ENCODE peak calls at places on chromosomes 6 and 20, in six cellular contexts. One of them, this sample, is unnamed.

GRCh38 chr6:136780972-136781371 is 11.3 kb downstream of the MAP3K5 start:
- DNase-seq in adrenal gland: no peak
- DNase-seq in HCEC 1CT: no peak
- DNase-seq in stimulated activated CD8-positive, alpha-beta memory T cell treated with anti-CD3 and anti-CD28 coated beads, Interleukin-15, amount 100 ng/mL, for 24 hours: no peak
- DNase-seq in heart left ventricle: no peak
- DNase-seq in AML-193: no peak
- DNase-seq in this sample: no peak

GRCh38 chr20:21519136-21519584 is 5.3 kb upstream of the NKX2-2 start:
- DNase-seq in stimulated activated CD8-positive, alpha-beta memory T cell treated with anti-CD3 and anti-CD28 coated beads, Interleukin-15, amount 100 ng/mL, for 24 hours: no peak
- DNase-seq in heart left ventricle: no peak
- DNase-seq in adrenal gland: no peak
- DNase-seq in HCEC 1CT: no peak
- DNase-seq in AML-193: no peak
- DNase-seq in this sample: no peak

GRCh38 chr20:24991897-24992419 is 593 bp downstream of the APMAP start:
- DNase-seq in HCEC 1CT: no peak
- DNase-seq in heart left ventricle: peak; percentile 37
- DNase-seq in AML-193: no peak
- DNase-seq in adrenal gland: no peak
- DNase-seq in stimulated activated CD8-positive, alpha-beta memory T cell treated with anti-CD3 and anti-CD28 coated beads, Interleukin-15, amount 100 ng/mL, for 24 hours: no peak
- DNase-seq in this sample: peak; percentile 39

GRCh38 chr6:73694711-73695411 is 1.1 kb upstream of the CD109 start:
- DNase-seq in stimulated activated CD8-positive, alpha-beta memory T cell treated with anti-CD3 and anti-CD28 coated beads, Interleukin-15, amount 100 ng/mL, for 24 hours: no peak
- DNase-seq in HCEC 1CT: peak; percentile 43
- DNase-seq in heart left ventricle: no peak
- DNase-seq in adrenal gland: no peak
- DNase-seq in AML-193: no peak
- DNase-seq in this sample: no peak

GRCh38 chr20:45095753-45096371 is 5.1 kb downstream of the KCNS1 start:
- DNase-seq in HCEC 1CT: peak; percentile 55
- DNase-seq in stimulated activated CD8-positive, alpha-beta memory T cell treated with anti-CD3 and anti-CD28 coated beads, Interleukin-15, amount 100 ng/mL, for 24 hours: no peak
- DNase-seq in adrenal gland: peak; percentile 64
- DNase-seq in AML-193: peak; percentile 62
- DNase-seq in heart left ventricle: peak; percentile 42
- DNase-seq in this sample: peak; percentile 78

GRCh38 chr6:165922309-165922794 is 245.3 kb downstream of the TBXT start:
- DNase-seq in heart left ventricle: no peak
- DNase-seq in HCEC 1CT: no peak
- DNase-seq in stimulated activated CD8-positive, alpha-beta memory T cell treated with anti-CD3 and anti-CD28 coated beads, Interleukin-15, amount 100 ng/mL, for 24 hours: no peak
- DNase-seq in adrenal gland: no peak
- DNase-seq in AML-193: no peak
- DNase-seq in this sample: no peak

GRCh38 chr6:11732036-11732545 is 46.5 kb downstream of the ADTRP start:
- DNase-seq in stimulated activated CD8-positive, alpha-beta memory T cell treated with anti-CD3 and anti-CD28 coated beads, Interleukin-15, amount 100 ng/mL, for 24 hours: no peak
- DNase-seq in heart left ventricle: peak; percentile 72
- DNase-seq in AML-193: peak; percentile 99
- DNase-seq in HCEC 1CT: no peak
- DNase-seq in adrenal gland: peak; percentile 75
- DNase-seq in this sample: peak; percentile 46

GRCh38 chr6:75084872-75085381 is 120.9 kb downstream of the COL12A1 start:
- DNase-seq in heart left ventricle: no peak
- DNase-seq in AML-193: no peak
- DNase-seq in stimulated activated CD8-positive, alpha-beta memory T cell treated with anti-CD3 and anti-CD28 coated beads, Interleukin-15, amount 100 ng/mL, for 24 hours: no peak
- DNase-seq in HCEC 1CT: no peak
- DNase-seq in adrenal gland: no peak
- DNase-seq in this sample: no peak

GRCh38 chr20:17571153-17571527 is 1.3 kb downstream of the DSTN start:
- DNase-seq in heart left ventricle: no peak
- DNase-seq in stimulated activated CD8-positive, alpha-beta memory T cell treated with anti-CD3 and anti-CD28 coated beads, Interleukin-15, amount 100 ng/mL, for 24 hours: no peak
- DNase-seq in HCEC 1CT: peak; percentile 22
- DNase-seq in AML-193: no peak
- DNase-seq in adrenal gland: no peak
- DNase-seq in this sample: peak; percentile 81

GRCh38 chr6:47478233-47479155 is 905 bp downstream of the CD2AP start:
- DNase-seq in adrenal gland: no peak
- DNase-seq in stimulated activated CD8-positive, alpha-beta memory T cell treated with anti-CD3 and anti-CD28 coated beads, Interleukin-15, amount 100 ng/mL, for 24 hours: peak; percentile 27
- DNase-seq in heart left ventricle: no peak
- DNase-seq in HCEC 1CT: peak; percentile 31
- DNase-seq in AML-193: peak; percentile 33
- DNase-seq in this sample: peak; percentile 92

GRCh38 chr6:47278545-47278944 is 31.2 kb downstream of the TNFRSF21 start:
- DNase-seq in stimulated activated CD8-positive, alpha-beta memory T cell treated with anti-CD3 and anti-CD28 coated beads, Interleukin-15, amount 100 ng/mL, for 24 hours: no peak
- DNase-seq in HCEC 1CT: peak; percentile 74
- DNase-seq in heart left ventricle: no peak
- DNase-seq in adrenal gland: no peak
- DNase-seq in AML-193: peak; percentile 90
- DNase-seq in this sample: peak; percentile 60

GRCh38 chr20:9130407-9130995 is 61.6 kb downstream of the PLCB4 start:
- DNase-seq in HCEC 1CT: no peak
- DNase-seq in stimulated activated CD8-positive, alpha-beta memory T cell treated with anti-CD3 and anti-CD28 coated beads, Interleukin-15, amount 100 ng/mL, for 24 hours: no peak
- DNase-seq in adrenal gland: no peak
- DNase-seq in AML-193: no peak
- DNase-seq in heart left ventricle: no peak
- DNase-seq in this sample: no peak

GRCh38 chr6:150072201-150072600 is 3.3 kb upstream of the ULBP3 start:
- DNase-seq in adrenal gland: peak; percentile 88
- DNase-seq in stimulated activated CD8-positive, alpha-beta memory T cell treated with anti-CD3 and anti-CD28 coated beads, Interleukin-15, amount 100 ng/mL, for 24 hours: no peak
- DNase-seq in heart left ventricle: peak; percentile 70
- DNase-seq in HCEC 1CT: no peak
- DNase-seq in AML-193: no peak
- DNase-seq in this sample: peak; percentile 53

GRCh38 chr6:23174781-23175361 is 605.5 kb downstream of the HDGFL1 start:
- DNase-seq in HCEC 1CT: peak; percentile 97
- DNase-seq in AML-193: no peak
- DNase-seq in stimulated activated CD8-positive, alpha-beta memory T cell treated with anti-CD3 and anti-CD28 coated beads, Interleukin-15, amount 100 ng/mL, for 24 hours: no peak
- DNase-seq in heart left ventricle: no peak
- DNase-seq in adrenal gland: no peak
- DNase-seq in this sample: no peak

GRCh38 chr6:20658053-20658452 is 123.8 kb downstream of the CDKAL1 start:
- DNase-seq in stimulated activated CD8-positive, alpha-beta memory T cell treated with anti-CD3 and anti-CD28 coated beads, Interleukin-15, amount 100 ng/mL, for 24 hours: no peak
- DNase-seq in AML-193: no peak
- DNase-seq in HCEC 1CT: no peak
- DNase-seq in heart left ventricle: no peak
- DNase-seq in adrenal gland: no peak
- DNase-seq in this sample: no peak

GRCh38 chr6:43758617-43759050 is 11.4 kb upstream of the VEGFA start:
- DNase-seq in HCEC 1CT: no peak
- DNase-seq in AML-193: peak; percentile 47
- DNase-seq in adrenal gland: no peak
- DNase-seq in heart left ventricle: no peak
- DNase-seq in stimulated activated CD8-positive, alpha-beta memory T cell treated with anti-CD3 and anti-CD28 coated beads, Interleukin-15, amount 100 ng/mL, for 24 hours: no peak
- DNase-seq in this sample: peak; percentile 78

GRCh38 chr20:58986286-58986967 is 5.4 kb downstream of the NELFCD start:
- DNase-seq in heart left ventricle: peak; percentile 9
- DNase-seq in HCEC 1CT: no peak
- DNase-seq in AML-193: no peak
- DNase-seq in adrenal gland: no peak
- DNase-seq in stimulated activated CD8-positive, alpha-beta memory T cell treated with anti-CD3 and anti-CD28 coated beads, Interleukin-15, amount 100 ng/mL, for 24 hours: no peak
- DNase-seq in this sample: no peak

GRCh38 chr6:69018911-69019310 is 383.8 kb downstream of the ADGRB3 start:
- DNase-seq in AML-193: no peak
- DNase-seq in HCEC 1CT: no peak
- DNase-seq in stimulated activated CD8-positive, alpha-beta memory T cell treated with anti-CD3 and anti-CD28 coated beads, Interleukin-15, amount 100 ng/mL, for 24 hours: no peak
- DNase-seq in adrenal gland: no peak
- DNase-seq in heart left ventricle: no peak
- DNase-seq in this sample: no peak

GRCh38 chr6:87396595-87397392 is 11.0 kb upstream of the CFAP206 start:
- DNase-seq in heart left ventricle: no peak
- DNase-seq in adrenal gland: no peak
- DNase-seq in stimulated activated CD8-positive, alpha-beta memory T cell treated with anti-CD3 and anti-CD28 coated beads, Interleukin-15, amount 100 ng/mL, for 24 hours: no peak
- DNase-seq in AML-193: peak; percentile 95
- DNase-seq in HCEC 1CT: no peak
- DNase-seq in this sample: peak; percentile 79

GRCh38 chr6:28269492-28269891 is 2.5 kb downstream of the ZSCAN26 start:
- DNase-seq in adrenal gland: no peak
- DNase-seq in heart left ventricle: no peak
- DNase-seq in AML-193: peak; percentile 63
- DNase-seq in stimulated activated CD8-positive, alpha-beta memory T cell treated with anti-CD3 and anti-CD28 coated beads, Interleukin-15, amount 100 ng/mL, for 24 hours: no peak
- DNase-seq in HCEC 1CT: peak; percentile 94
- DNase-seq in this sample: peak; percentile 54

GRCh38 chr6:40197371-40197770 is 263.1 kb upstream of the MOCS1 start:
- DNase-seq in HCEC 1CT: no peak
- DNase-seq in adrenal gland: no peak
- DNase-seq in AML-193: no peak
- DNase-seq in stimulated activated CD8-positive, alpha-beta memory T cell treated with anti-CD3 and anti-CD28 coated beads, Interleukin-15, amount 100 ng/mL, for 24 hours: no peak
- DNase-seq in heart left ventricle: no peak
- DNase-seq in this sample: no peak

GRCh38 chr20:41577129-41578009 is 40.8 kb downstream of the CHD6 start:
- DNase-seq in adrenal gland: no peak
- DNase-seq in heart left ventricle: no peak
- DNase-seq in stimulated activated CD8-positive, alpha-beta memory T cell treated with anti-CD3 and anti-CD28 coated beads, Interleukin-15, amount 100 ng/mL, for 24 hours: no peak
- DNase-seq in HCEC 1CT: no peak
- DNase-seq in AML-193: no peak
- DNase-seq in this sample: no peak

GRCh38 chr20:60117040-60117439 is 158.8 kb downstream of the CDH26 start:
- DNase-seq in stimulated activated CD8-positive, alpha-beta memory T cell treated with anti-CD3 and anti-CD28 coated beads, Interleukin-15, amount 100 ng/mL, for 24 hours: no peak
- DNase-seq in adrenal gland: no peak
- DNase-seq in HCEC 1CT: no peak
- DNase-seq in heart left ventricle: no peak
- DNase-seq in AML-193: peak; percentile 73
- DNase-seq in this sample: peak; percentile 28

GRCh38 chr20:37202267-37202943 is 23.1 kb upstream of the MROH8 start:
- DNase-seq in heart left ventricle: no peak
- DNase-seq in stimulated activated CD8-positive, alpha-beta memory T cell treated with anti-CD3 and anti-CD28 coated beads, Interleukin-15, amount 100 ng/mL, for 24 hours: no peak
- DNase-seq in adrenal gland: peak; percentile 50
- DNase-seq in HCEC 1CT: peak; percentile 97
- DNase-seq in AML-193: peak; percentile 59
- DNase-seq in this sample: peak; percentile 64

GRCh38 chr20:63843778-63844177 is 12.7 kb upstream of the ZBTB46 start:
- DNase-seq in adrenal gland: no peak
- DNase-seq in AML-193: no peak
- DNase-seq in HCEC 1CT: no peak
- DNase-seq in stimulated activated CD8-positive, alpha-beta memory T cell treated with anti-CD3 and anti-CD28 coated beads, Interleukin-15, amount 100 ng/mL, for 24 hours: no peak
- DNase-seq in heart left ventricle: no peak
- DNase-seq in this sample: no peak

GRCh38 chr20:32231847-32232246 is 24.2 kb downstream of the POFUT1 start:
- DNase-seq in HCEC 1CT: no peak
- DNase-seq in adrenal gland: peak; percentile 22
- DNase-seq in stimulated activated CD8-positive, alpha-beta memory T cell treated with anti-CD3 and anti-CD28 coated beads, Interleukin-15, amount 100 ng/mL, for 24 hours: no peak
- DNase-seq in AML-193: no peak
- DNase-seq in heart left ventricle: no peak
- DNase-seq in this sample: peak; percentile 3

GRCh38 chr6:167056370-167056769 is 57.2 kb downstream of the CEP43 start:
- DNase-seq in HCEC 1CT: no peak
- DNase-seq in stimulated activated CD8-positive, alpha-beta memory T cell treated with anti-CD3 and anti-CD28 coated beads, Interleukin-15, amount 100 ng/mL, for 24 hours: no peak
- DNase-seq in adrenal gland: no peak
- DNase-seq in AML-193: peak; percentile 79
- DNase-seq in heart left ventricle: no peak
- DNase-seq in this sample: peak; percentile 79

GRCh38 chr20:50339196-50339901 is 148.7 kb downstream of the CEBPB start:
- DNase-seq in heart left ventricle: no peak
- DNase-seq in stimulated activated CD8-positive, alpha-beta memory T cell treated with anti-CD3 and anti-CD28 coated beads, Interleukin-15, amount 100 ng/mL, for 24 hours: no peak
- DNase-seq in adrenal gland: peak; percentile 57
- DNase-seq in HCEC 1CT: peak; percentile 36
- DNase-seq in AML-193: no peak
- DNase-seq in this sample: no peak

GRCh38 chr20:49790077-49790798 is 22.4 kb upstream of the SLC9A8 start:
- DNase-seq in adrenal gland: peak; percentile 80
- DNase-seq in heart left ventricle: peak; percentile 55
- DNase-seq in HCEC 1CT: peak; percentile 82
- DNase-seq in AML-193: peak; percentile 92
- DNase-seq in stimulated activated CD8-positive, alpha-beta memory T cell treated with anti-CD3 and anti-CD28 coated beads, Interleukin-15, amount 100 ng/mL, for 24 hours: no peak
- DNase-seq in this sample: peak; percentile 86